ENCODE peak calls at places on chromosomes 13 and 19, in ten cellular contexts. Y, N, J, I, G, D, X, V, M and S are unnamed samples.

GRCh38 chr19:17275441-17276175 is 6.1 kb upstream of the ANKLE1 start:
- ATAC-seq in X (no peak), I (no peak), Y (no peak), M (no peak), D (no peak), J (no peak), G (no peak), N (no peak), V (no peak), S (no peak)

GRCh38 chr13:100765021-100765420 is 90.4 kb upstream of the TMTC4 start:
- ATAC-seq in D (no peak), N (no peak), X (no peak), M (no peak), I (no peak), J (no peak), G (no peak), Y (no peak), V (no peak), S (no peak)

GRCh38 chr19:18074192-18074591 is 12.5 kb downstream of the IL12RB1 start:
- ATAC-seq in V (no peak), D (no peak), M (no peak), J (no peak), I (no peak), G (no peak), N (no peak), Y (no peak), X (no peak), S (no peak)

GRCh38 chr19:47227347-47228167 is 3.4 kb downstream of the BBC3 start:
- ATAC-seq in N (peak; percentile 38), M (peak; percentile 36), J (no peak), X (peak; percentile 24), G (peak; percentile 45), Y (peak; percentile 12), I (peak; percentile 49), V (peak; percentile 39), D (peak; percentile 71), S (peak; percentile 58)

GRCh38 chr19:49217382-49217781 is 59.8 kb downstream of the TRPM4 start:
- ATAC-seq in D (no peak), G (peak; percentile 49), M (peak; percentile 85), Y (no peak), V (peak; percentile 46), X (peak; percentile 93), J (no peak), N (no peak), I (peak; percentile 93), S (no peak)

GRCh38 chr19:15181394-15181793 is 19.4 kb downstream of the NOTCH3 start:
- ATAC-seq in Y (no peak), X (no peak), N (no peak), I (no peak), J (no peak), M (no peak), G (no peak), D (no peak), V (no peak), S (no peak)

GRCh38 chr13:24742294-24742693 is 21.7 kb upstream of the RNF17 start:
- ATAC-seq in V (no peak), D (no peak), G (no peak), X (no peak), N (no peak), M (no peak), J (no peak), I (no peak), Y (no peak), S (no peak)

GRCh38 chr19:49534632-49535385 is 7.0 kb downstream of the RCN3 start:
- ATAC-seq in J (no peak), X (no peak), V (no peak), D (no peak), Y (no peak), G (no peak), N (no peak), I (no peak), M (no peak), S (no peak)

GRCh38 chr13:73941752-73942151 is 192.5 kb downstream of the KLF12 start:
- ATAC-seq in J (no peak), M (no peak), G (no peak), X (no peak), N (no peak), I (no peak), D (no peak), Y (no peak), V (no peak), S (no peak)

GRCh38 chr19:49854861-49855263 is 3.9 kb downstream of the PTOV1 start:
- ATAC-seq in M (no peak), X (no peak), V (no peak), D (no peak), G (no peak), J (no peak), N (no peak), Y (no peak), I (no peak), S (no peak)

GRCh38 chr19:6271251-6271650 is 8.5 kb downstream of the MLLT1 start:
- ATAC-seq in X (no peak), Y (no peak), D (no peak), G (no peak), V (no peak), M (peak; percentile 2), N (peak; percentile 8), J (no peak), I (peak; percentile 13), S (no peak)

GRCh38 chr19:3785938-3786824 is at the start of gene MATK:
- ATAC-seq in V (no peak), M (no peak), G (no peak), D (peak; percentile 15), X (no peak), N (no peak), I (no peak), Y (peak; percentile 57), J (peak; percentile 33), S (no peak)

GRCh38 chr19:44571830-44572661 is 41.3 kb upstream of the IGSF23 start:
- ATAC-seq in N (no peak), D (no peak), Y (no peak), M (no peak), V (no peak), J (no peak), X (no peak), I (no peak), G (no peak), S (no peak)

GRCh38 chr13:48393030-48393697 is 19.7 kb downstream of the LPAR6 start:
- ATAC-seq in G (no peak), M (no peak), Y (no peak), D (no peak), V (no peak), J (no peak), I (no peak), X (no peak), N (no peak), S (no peak)

GRCh38 chr19:35811317-35812219 is 1.1 kb downstream of the PRODH2 start:
- ATAC-seq in D (no peak), V (no peak), N (no peak), G (peak; percentile 22), I (no peak), J (no peak), X (no peak), M (no peak), Y (no peak), S (no peak)

GRCh38 chr13:66831317-66831716 is 398.8 kb downstream of the PCDH9 start:
- ATAC-seq in J (no peak), D (no peak), X (no peak), G (no peak), I (no peak), V (peak; percentile 29), M (no peak), N (no peak), Y (no peak), S (no peak)

GRCh38 chr19:36209372-36209771 is 5.1 kb downstream of the ZNF565 start:
- ATAC-seq in I (no peak), Y (no peak), G (no peak), D (no peak), X (no peak), N (no peak), J (no peak), M (no peak), V (no peak), S (no peak)

GRCh38 chr13:96475103-96475502 is 385.2 kb downstream of the HS6ST3 start:
- ATAC-seq in J (no peak), X (no peak), Y (no peak), D (no peak), I (no peak), G (no peak), V (no peak), N (no peak), M (no peak), S (no peak)

DNA sequence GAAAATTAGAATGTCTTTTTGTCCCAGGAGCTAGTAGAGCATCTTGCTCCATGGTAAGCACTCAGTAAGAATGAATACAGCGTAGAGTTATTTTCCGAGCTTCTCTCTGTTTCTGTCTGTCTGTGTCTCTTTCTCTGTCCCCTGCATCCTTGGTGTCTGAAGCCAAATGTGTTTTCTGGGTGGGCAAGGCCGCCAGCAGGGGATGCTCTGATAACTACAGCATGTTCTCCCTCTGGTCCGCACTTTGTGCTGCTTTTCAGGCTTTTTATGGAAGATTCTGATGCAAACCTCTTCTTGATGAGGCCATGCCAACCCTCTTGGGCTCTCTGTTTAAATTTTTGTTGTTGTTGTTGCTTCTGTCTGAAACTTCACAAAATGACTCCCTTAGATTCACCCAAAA is 142.8 kb upstream of the UBL3 start:
- ATAC-seq in V (no peak), N (no peak), I (no peak), Y (no peak), J (no peak), D (no peak), X (no peak), M (no peak), G (no peak), S (no peak)
- TF ChIP-seq CTCF in V (no peak), N (no peak), I (no peak), Y (no peak), J (no peak), D (no peak), X (no peak), M (no peak), G (no peak), S (no peak)

GRCh38 chr13:40486518-40487163 is 179.8 kb downstream of the FOXO1 start:
- ATAC-seq in I (no peak), D (no peak), X (no peak), N (no peak), Y (no peak), V (no peak), G (no peak), J (no peak), M (no peak), S (no peak)
- TF ChIP-seq CTCF in I (no peak), D (no peak), X (no peak), N (no peak), Y (no peak), V (no peak), G (no peak), J (no peak), M (no peak), S (no peak)

GRCh38 chr13:114153485-114154080 is 21.2 kb upstream of the RASA3 start:
- ATAC-seq in V (no peak), M (no peak), X (no peak), N (no peak), I (no peak), G (no peak), D (no peak), Y (no peak), J (no peak), S (no peak)
- TF ChIP-seq CTCF in V (no peak), M (no peak), X (no peak), N (no peak), I (no peak), G (no peak), D (no peak), Y (no peak), J (no peak), S (no peak)

DNA sequence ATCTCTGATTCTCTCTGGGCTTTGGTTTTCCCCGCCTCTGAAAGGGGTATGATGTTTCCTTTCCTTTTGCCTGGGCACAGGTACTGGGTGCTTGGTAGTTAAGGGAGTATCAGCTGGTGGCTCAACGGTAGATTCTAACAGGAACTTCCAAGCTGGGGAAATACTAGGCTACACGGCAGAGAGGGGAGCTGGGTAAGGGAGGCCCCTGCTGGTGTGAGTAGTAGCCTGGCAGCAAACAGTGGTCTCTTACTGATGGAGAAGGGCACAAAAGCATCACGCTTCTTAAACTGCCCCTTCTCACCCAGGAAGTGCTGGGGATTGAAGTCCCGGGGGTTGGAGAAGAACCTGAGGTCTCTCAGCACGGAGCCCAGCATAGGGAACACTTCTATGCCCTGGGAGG is 26.9 kb upstream of the CYP2A7 start:
- ATAC-seq in Y (no peak), G (no peak), X (no peak), D (no peak), J (peak; percentile 73), V (peak; percentile 81), M (no peak), I (no peak), N (peak; percentile 68), S (no peak)
- TF ChIP-seq CTCF in Y (no peak), G (peak; percentile 8), X (no peak), D (no peak), J (no peak), V (peak; percentile 66), M (no peak), I (peak; percentile 19), N (no peak), S (no peak)